ENCODE peak calls at places on chromosomes 16 and 17, in nine cellular contexts. One of them, this sample, is unnamed.
A peak's percentile ranks its signal among the peaks of the same experiment; 100 is the strongest.

GRCh38 chr16:50526796-50527195 is 21.4 kb upstream of the NKD1 start:
- DNase-seq in activated naive CD8-positive, alpha-beta T cell treated with anti-CD3 and anti-CD28 coated beads for 36 hours: no peak
- DNase-seq in HuH-7: no peak
- DNase-seq in naive B cell: no peak
- DNase-seq in AG08395: no peak
- DNase-seq in brain microvascular endothelial cell: no peak
- DNase-seq in EH: no peak
- DNase-seq in fibroblast of the conjunctiva: no peak
- DNase-seq in keratinocyte: no peak
- DNase-seq in this sample: no peak

GRCh38 chr16:56551796-56552738 is 12.8 kb upstream of the MT4 start:
- DNase-seq in keratinocyte: no peak
- DNase-seq in brain microvascular endothelial cell: no peak
- DNase-seq in HuH-7: no peak
- DNase-seq in activated naive CD8-positive, alpha-beta T cell treated with anti-CD3 and anti-CD28 coated beads for 36 hours: no peak
- DNase-seq in AG08395: no peak
- DNase-seq in fibroblast of the conjunctiva: no peak
- DNase-seq in EH: no peak
- DNase-seq in naive B cell: no peak
- DNase-seq in this sample: no peak

GRCh38 chr16:23595246-23595950 is 718 bp downstream of the NDUFAB1 start:
- DNase-seq in activated naive CD8-positive, alpha-beta T cell treated with anti-CD3 and anti-CD28 coated beads for 36 hours: no peak
- DNase-seq in brain microvascular endothelial cell: no peak
- DNase-seq in keratinocyte: no peak
- DNase-seq in AG08395: no peak
- DNase-seq in HuH-7: peak; percentile 15
- DNase-seq in fibroblast of the conjunctiva: no peak
- DNase-seq in naive B cell: no peak
- DNase-seq in EH: peak; percentile 7
- DNase-seq in this sample: peak; percentile 33

GRCh38 chr17:9918804-9919352 is 13.8 kb upstream of the RCVRN start:
- DNase-seq in naive B cell: no peak
- DNase-seq in HuH-7: no peak
- DNase-seq in AG08395: no peak
- DNase-seq in brain microvascular endothelial cell: no peak
- DNase-seq in fibroblast of the conjunctiva: no peak
- DNase-seq in EH: no peak
- DNase-seq in keratinocyte: no peak
- DNase-seq in activated naive CD8-positive, alpha-beta T cell treated with anti-CD3 and anti-CD28 coated beads for 36 hours: no peak
- DNase-seq in this sample: no peak

GRCh38 chr17:2070241-2071023 is 15.5 kb downstream of the HIC1 start:
- DNase-seq in keratinocyte: no peak
- DNase-seq in naive B cell: no peak
- DNase-seq in AG08395: no peak
- DNase-seq in brain microvascular endothelial cell: no peak
- DNase-seq in activated naive CD8-positive, alpha-beta T cell treated with anti-CD3 and anti-CD28 coated beads for 36 hours: peak; percentile 77
- DNase-seq in EH: no peak
- DNase-seq in HuH-7: no peak
- DNase-seq in fibroblast of the conjunctiva: no peak
- DNase-seq in this sample: no peak

GRCh38 chr17:48728232-48729231 is at the start of gene HOXB13:
- DNase-seq in HuH-7: peak; percentile 60
- DNase-seq in naive B cell: no peak
- DNase-seq in EH: peak; percentile 35
- DNase-seq in keratinocyte: no peak
- DNase-seq in AG08395: peak; percentile 63
- DNase-seq in activated naive CD8-positive, alpha-beta T cell treated with anti-CD3 and anti-CD28 coated beads for 36 hours: peak; percentile 51
- DNase-seq in brain microvascular endothelial cell: no peak
- DNase-seq in fibroblast of the conjunctiva: no peak
- DNase-seq in this sample: no peak

GRCh38 chr16:67013238-67013822 is 15.6 kb upstream of the CBFB start:
- DNase-seq in AG08395: no peak
- DNase-seq in keratinocyte: no peak
- DNase-seq in fibroblast of the conjunctiva: no peak
- DNase-seq in HuH-7: no peak
- DNase-seq in activated naive CD8-positive, alpha-beta T cell treated with anti-CD3 and anti-CD28 coated beads for 36 hours: no peak
- DNase-seq in brain microvascular endothelial cell: no peak
- DNase-seq in naive B cell: no peak
- DNase-seq in EH: no peak
- DNase-seq in this sample: no peak

GRCh38 chr16:74743668-74744299 is 30.8 kb downstream of the FA2H start:
- DNase-seq in brain microvascular endothelial cell: peak; percentile 16
- DNase-seq in fibroblast of the conjunctiva: no peak
- DNase-seq in EH: peak; percentile 71
- DNase-seq in activated naive CD8-positive, alpha-beta T cell treated with anti-CD3 and anti-CD28 coated beads for 36 hours: no peak
- DNase-seq in naive B cell: no peak
- DNase-seq in keratinocyte: peak; percentile 99
- DNase-seq in AG08395: peak; percentile 53
- DNase-seq in HuH-7: no peak
- DNase-seq in this sample: peak; percentile 51

GRCh38 chr16:84239186-84239790 is 524 bp downstream of the KCNG4 start:
- DNase-seq in EH: peak; percentile 27
- DNase-seq in naive B cell: no peak
- DNase-seq in fibroblast of the conjunctiva: no peak
- DNase-seq in brain microvascular endothelial cell: no peak
- DNase-seq in activated naive CD8-positive, alpha-beta T cell treated with anti-CD3 and anti-CD28 coated beads for 36 hours: no peak
- DNase-seq in keratinocyte: no peak
- DNase-seq in HuH-7: no peak
- DNase-seq in AG08395: no peak
- DNase-seq in this sample: no peak

GRCh38 chr16:87431926-87432325 is 39.8 kb downstream of the MAP1LC3B start:
- DNase-seq in activated naive CD8-positive, alpha-beta T cell treated with anti-CD3 and anti-CD28 coated beads for 36 hours: no peak
- DNase-seq in fibroblast of the conjunctiva: peak; percentile 33
- DNase-seq in EH: peak; percentile 84
- DNase-seq in keratinocyte: peak; percentile 19
- DNase-seq in HuH-7: no peak
- DNase-seq in naive B cell: no peak
- DNase-seq in AG08395: peak; percentile 84
- DNase-seq in brain microvascular endothelial cell: peak; percentile 80
- DNase-seq in this sample: peak; percentile 91

GRCh38 chr16:10312023-10312422 is 73.8 kb upstream of the ATF7IP2 start:
- DNase-seq in keratinocyte: no peak
- DNase-seq in brain microvascular endothelial cell: no peak
- DNase-seq in naive B cell: no peak
- DNase-seq in AG08395: no peak
- DNase-seq in HuH-7: no peak
- DNase-seq in fibroblast of the conjunctiva: no peak
- DNase-seq in EH: no peak
- DNase-seq in activated naive CD8-positive, alpha-beta T cell treated with anti-CD3 and anti-CD28 coated beads for 36 hours: no peak
- DNase-seq in this sample: no peak

GRCh38 chr17:66531826-66532439 is 229.5 kb downstream of the PRKCA start:
- DNase-seq in naive B cell: no peak
- DNase-seq in fibroblast of the conjunctiva: no peak
- DNase-seq in HuH-7: no peak
- DNase-seq in activated naive CD8-positive, alpha-beta T cell treated with anti-CD3 and anti-CD28 coated beads for 36 hours: no peak
- DNase-seq in keratinocyte: no peak
- DNase-seq in brain microvascular endothelial cell: no peak
- DNase-seq in AG08395: no peak
- DNase-seq in EH: peak; percentile 59
- DNase-seq in this sample: no peak

GRCh38 chr17:63998050-63998720 is at the start of gene PRR29:
- DNase-seq in brain microvascular endothelial cell: peak; percentile 41
- DNase-seq in HuH-7: peak; percentile 87
- DNase-seq in keratinocyte: peak; percentile 11
- DNase-seq in AG08395: peak; percentile 95
- DNase-seq in activated naive CD8-positive, alpha-beta T cell treated with anti-CD3 and anti-CD28 coated beads for 36 hours: peak; percentile 80
- DNase-seq in fibroblast of the conjunctiva: no peak
- DNase-seq in naive B cell: peak; percentile 63
- DNase-seq in EH: peak; percentile 71
- DNase-seq in this sample: peak; percentile 62

GRCh38 chr16:75948886-75949285 is 222.6 kb upstream of the CPHXL start:
- DNase-seq in activated naive CD8-positive, alpha-beta T cell treated with anti-CD3 and anti-CD28 coated beads for 36 hours: no peak
- DNase-seq in keratinocyte: no peak
- DNase-seq in HuH-7: no peak
- DNase-seq in naive B cell: no peak
- DNase-seq in brain microvascular endothelial cell: no peak
- DNase-seq in AG08395: no peak
- DNase-seq in fibroblast of the conjunctiva: no peak
- DNase-seq in EH: no peak
- DNase-seq in this sample: no peak

GRCh38 chr16:22189473-22190168 is 16.5 kb upstream of the EEF2K start:
- DNase-seq in naive B cell: no peak
- DNase-seq in AG08395: no peak
- DNase-seq in brain microvascular endothelial cell: no peak
- DNase-seq in EH: peak; percentile 38
- DNase-seq in activated naive CD8-positive, alpha-beta T cell treated with anti-CD3 and anti-CD28 coated beads for 36 hours: peak; percentile 90
- DNase-seq in HuH-7: no peak
- DNase-seq in keratinocyte: no peak
- DNase-seq in fibroblast of the conjunctiva: no peak
- DNase-seq in this sample: peak; percentile 35

GRCh38 chr16:30418350-30419181 is 11.2 kb downstream of the ZNF771 start:
- DNase-seq in naive B cell: no peak
- DNase-seq in EH: no peak
- DNase-seq in AG08395: no peak
- DNase-seq in brain microvascular endothelial cell: no peak
- DNase-seq in activated naive CD8-positive, alpha-beta T cell treated with anti-CD3 and anti-CD28 coated beads for 36 hours: no peak
- DNase-seq in HuH-7: no peak
- DNase-seq in keratinocyte: no peak
- DNase-seq in fibroblast of the conjunctiva: no peak
- DNase-seq in this sample: no peak

GRCh38 chr16:4578961-4579530 is 22.9 kb downstream of the C16orf96 start:
- DNase-seq in brain microvascular endothelial cell: no peak
- DNase-seq in AG08395: no peak
- DNase-seq in EH: no peak
- DNase-seq in naive B cell: no peak
- DNase-seq in HuH-7: no peak
- DNase-seq in keratinocyte: no peak
- DNase-seq in activated naive CD8-positive, alpha-beta T cell treated with anti-CD3 and anti-CD28 coated beads for 36 hours: no peak
- DNase-seq in fibroblast of the conjunctiva: no peak
- DNase-seq in this sample: no peak

GRCh38 chr16:60166-60565 is 6.5 kb downstream of the SNRNP25 start:
- DNase-seq in activated naive CD8-positive, alpha-beta T cell treated with anti-CD3 and anti-CD28 coated beads for 36 hours: no peak
- DNase-seq in EH: no peak
- DNase-seq in HuH-7: no peak
- DNase-seq in brain microvascular endothelial cell: no peak
- DNase-seq in AG08395: no peak
- DNase-seq in keratinocyte: no peak
- DNase-seq in naive B cell: no peak
- DNase-seq in fibroblast of the conjunctiva: no peak
- DNase-seq in this sample: no peak

GRCh38 chr16:53913082-53913870 is 209.3 kb downstream of the FTO start:
- DNase-seq in brain microvascular endothelial cell: peak; percentile 96
- DNase-seq in EH: peak; percentile 90
- DNase-seq in fibroblast of the conjunctiva: peak; percentile 80
- DNase-seq in HuH-7: no peak
- DNase-seq in AG08395: peak; percentile 85
- DNase-seq in naive B cell: no peak
- DNase-seq in keratinocyte: no peak
- DNase-seq in activated naive CD8-positive, alpha-beta T cell treated with anti-CD3 and anti-CD28 coated beads for 36 hours: peak; percentile 6
- DNase-seq in this sample: peak; percentile 93

GRCh38 chr16:89510526-89510925 is 2.3 kb downstream of the SPG7 start:
- DNase-seq in fibroblast of the conjunctiva: no peak
- DNase-seq in EH: no peak
- DNase-seq in AG08395: no peak
- DNase-seq in HuH-7: no peak
- DNase-seq in naive B cell: no peak
- DNase-seq in brain microvascular endothelial cell: no peak
- DNase-seq in activated naive CD8-positive, alpha-beta T cell treated with anti-CD3 and anti-CD28 coated beads for 36 hours: no peak
- DNase-seq in keratinocyte: no peak
- DNase-seq in this sample: no peak

GRCh38 chr17:43020789-43021738 is 1.1 kb downstream of the VAT1 start:
- DNase-seq in fibroblast of the conjunctiva: peak; percentile 51
- DNase-seq in brain microvascular endothelial cell: peak; percentile 67
- DNase-seq in AG08395: peak; percentile 91
- DNase-seq in HuH-7: peak; percentile 85
- DNase-seq in activated naive CD8-positive, alpha-beta T cell treated with anti-CD3 and anti-CD28 coated beads for 36 hours: peak; percentile 28
- DNase-seq in EH: peak; percentile 76
- DNase-seq in naive B cell: peak; percentile 65
- DNase-seq in keratinocyte: no peak
- DNase-seq in this sample: peak; percentile 70

GRCh38 chr16:84153660-84154214 is 8.6 kb downstream of the DNAAF1 start:
- DNase-seq in HuH-7: no peak
- DNase-seq in brain microvascular endothelial cell: no peak
- DNase-seq in activated naive CD8-positive, alpha-beta T cell treated with anti-CD3 and anti-CD28 coated beads for 36 hours: no peak
- DNase-seq in naive B cell: no peak
- DNase-seq in EH: peak; percentile 21
- DNase-seq in AG08395: no peak
- DNase-seq in keratinocyte: no peak
- DNase-seq in fibroblast of the conjunctiva: no peak
- DNase-seq in this sample: no peak

GRCh38 chr17:62703269-62703775 is 75.9 kb downstream of the MRC2 start:
- DNase-seq in AG08395: peak; percentile 50
- DNase-seq in activated naive CD8-positive, alpha-beta T cell treated with anti-CD3 and anti-CD28 coated beads for 36 hours: no peak
- DNase-seq in EH: peak; percentile 70
- DNase-seq in fibroblast of the conjunctiva: no peak
- DNase-seq in keratinocyte: no peak
- DNase-seq in brain microvascular endothelial cell: no peak
- DNase-seq in naive B cell: no peak
- DNase-seq in HuH-7: peak; percentile 46
- DNase-seq in this sample: no peak

GRCh38 chr17:34313164-34313563 is 6.1 kb upstream of the CCL8 start:
- DNase-seq in EH: peak; percentile 24
- DNase-seq in fibroblast of the conjunctiva: peak; percentile 38
- DNase-seq in HuH-7: no peak
- DNase-seq in AG08395: no peak
- DNase-seq in brain microvascular endothelial cell: no peak
- DNase-seq in keratinocyte: no peak
- DNase-seq in naive B cell: no peak
- DNase-seq in activated naive CD8-positive, alpha-beta T cell treated with anti-CD3 and anti-CD28 coated beads for 36 hours: no peak
- DNase-seq in this sample: peak; percentile 40

GRCh38 chr17:3046753-3047152 is 16.7 kb downstream of the OR1D5 start:
- DNase-seq in keratinocyte: no peak
- DNase-seq in activated naive CD8-positive, alpha-beta T cell treated with anti-CD3 and anti-CD28 coated beads for 36 hours: no peak
- DNase-seq in HuH-7: no peak
- DNase-seq in naive B cell: no peak
- DNase-seq in fibroblast of the conjunctiva: no peak
- DNase-seq in AG08395: no peak
- DNase-seq in brain microvascular endothelial cell: no peak
- DNase-seq in EH: no peak
- DNase-seq in this sample: no peak

GRCh38 chr16:49081556-49081955 is 200.1 kb downstream of the CBLN1 start:
- DNase-seq in AG08395: no peak
- DNase-seq in activated naive CD8-positive, alpha-beta T cell treated with anti-CD3 and anti-CD28 coated beads for 36 hours: no peak
- DNase-seq in EH: no peak
- DNase-seq in keratinocyte: no peak
- DNase-seq in HuH-7: no peak
- DNase-seq in naive B cell: no peak
- DNase-seq in fibroblast of the conjunctiva: no peak
- DNase-seq in brain microvascular endothelial cell: no peak
- DNase-seq in this sample: no peak

GRCh38 chr17:74870512-74870911 is 2.3 kb downstream of the FDXR start:
- DNase-seq in keratinocyte: no peak
- DNase-seq in HuH-7: no peak
- DNase-seq in brain microvascular endothelial cell: peak; percentile 33
- DNase-seq in EH: peak; percentile 84
- DNase-seq in fibroblast of the conjunctiva: peak; percentile 27
- DNase-seq in naive B cell: no peak
- DNase-seq in AG08395: peak; percentile 68
- DNase-seq in activated naive CD8-positive, alpha-beta T cell treated with anti-CD3 and anti-CD28 coated beads for 36 hours: no peak
- DNase-seq in this sample: peak; percentile 72

GRCh38 chr16:9012848-9013507 is 49.3 kb upstream of the USP7 start:
- DNase-seq in HuH-7: no peak
- DNase-seq in activated naive CD8-positive, alpha-beta T cell treated with anti-CD3 and anti-CD28 coated beads for 36 hours: no peak
- DNase-seq in naive B cell: peak; percentile 11
- DNase-seq in EH: no peak
- DNase-seq in fibroblast of the conjunctiva: no peak
- DNase-seq in brain microvascular endothelial cell: no peak
- DNase-seq in AG08395: no peak
- DNase-seq in keratinocyte: no peak
- DNase-seq in this sample: no peak

GRCh38 chr17:6413073-6413472 is 21.8 kb downstream of the AIPL1 start:
- DNase-seq in keratinocyte: no peak
- DNase-seq in HuH-7: peak; percentile 53
- DNase-seq in activated naive CD8-positive, alpha-beta T cell treated with anti-CD3 and anti-CD28 coated beads for 36 hours: no peak
- DNase-seq in EH: peak; percentile 42
- DNase-seq in AG08395: peak; percentile 61
- DNase-seq in naive B cell: no peak
- DNase-seq in brain microvascular endothelial cell: no peak
- DNase-seq in fibroblast of the conjunctiva: peak; percentile 27
- DNase-seq in this sample: peak; percentile 77

GRCh38 chr17:57902800-57903759 is 52.1 kb downstream of the CUEDC1 start:
- DNase-seq in HuH-7: peak; percentile 87
- DNase-seq in activated naive CD8-positive, alpha-beta T cell treated with anti-CD3 and anti-CD28 coated beads for 36 hours: no peak
- DNase-seq in EH: peak; percentile 87
- DNase-seq in naive B cell: no peak
- DNase-seq in brain microvascular endothelial cell: peak; percentile 70
- DNase-seq in keratinocyte: peak; percentile 82
- DNase-seq in fibroblast of the conjunctiva: peak; percentile 69
- DNase-seq in AG08395: peak; percentile 94
- DNase-seq in this sample: peak; percentile 73

GRCh38 chr16:27706156-27706705 is 156.3 kb downstream of the KATNIP start:
- DNase-seq in AG08395: no peak
- DNase-seq in fibroblast of the conjunctiva: no peak
- DNase-seq in EH: no peak
- DNase-seq in HuH-7: no peak
- DNase-seq in naive B cell: no peak
- DNase-seq in keratinocyte: no peak
- DNase-seq in activated naive CD8-positive, alpha-beta T cell treated with anti-CD3 and anti-CD28 coated beads for 36 hours: no peak
- DNase-seq in brain microvascular endothelial cell: no peak
- DNase-seq in this sample: no peak